ENCODE peak calls at places on chromosomes 1 and 21, in eight cellular contexts. One of them, this sample, is unnamed.

GRCh38 chr1:6777813-6778212 is 7.4 kb upstream of the CAMTA1 start:
- DNase-seq in foreskin fibroblast: no peak
- DNase-seq in CD4-positive, alpha-beta T cell: no peak
- DNase-seq in NCI-H1436: no peak
- DNase-seq in HFF-Myc: no peak
- DNase-seq in left colon: no peak
- DNase-seq in RWPE2: no peak
- DNase-seq in sciatic nerve: no peak
- DNase-seq in this sample: no peak

GRCh38 chr1:11245904-11246726 is 16.2 kb downstream of the MTOR start:
- DNase-seq in NCI-H1436: no peak
- DNase-seq in RWPE2: no peak
- DNase-seq in sciatic nerve: no peak
- DNase-seq in left colon: no peak
- DNase-seq in foreskin fibroblast: no peak
- DNase-seq in CD4-positive, alpha-beta T cell: no peak
- DNase-seq in HFF-Myc: no peak
- DNase-seq in this sample: no peak

GRCh38 chr1:205669341-205670142 is 10.8 kb downstream of the SLC45A3 start:
- DNase-seq in left colon: no peak
- DNase-seq in sciatic nerve: no peak
- DNase-seq in CD4-positive, alpha-beta T cell: no peak
- DNase-seq in foreskin fibroblast: no peak
- DNase-seq in HFF-Myc: no peak
- DNase-seq in RWPE2: no peak
- DNase-seq in NCI-H1436: no peak
- DNase-seq in this sample: no peak

GRCh38 chr1:111202707-111203623 is 2.5 kb upstream of the DENND2D start:
- DNase-seq in RWPE2: no peak
- DNase-seq in left colon: no peak
- DNase-seq in CD4-positive, alpha-beta T cell: no peak
- DNase-seq in sciatic nerve: no peak
- DNase-seq in HFF-Myc: no peak
- DNase-seq in NCI-H1436: no peak
- DNase-seq in foreskin fibroblast: no peak
- DNase-seq in this sample: no peak

GRCh38 chr1:236880209-236880608 is 85.1 kb downstream of the MTR start:
- DNase-seq in sciatic nerve: no peak
- DNase-seq in HFF-Myc: no peak
- DNase-seq in foreskin fibroblast: no peak
- DNase-seq in left colon: no peak
- DNase-seq in RWPE2: no peak
- DNase-seq in NCI-H1436: no peak
- DNase-seq in CD4-positive, alpha-beta T cell: no peak
- DNase-seq in this sample: no peak

GRCh38 chr1:230863449-230863848 is 4.9 kb downstream of the C1orf198 start:
- DNase-seq in CD4-positive, alpha-beta T cell: no peak
- DNase-seq in HFF-Myc: no peak
- DNase-seq in left colon: peak; percentile 25
- DNase-seq in RWPE2: no peak
- DNase-seq in sciatic nerve: no peak
- DNase-seq in NCI-H1436: no peak
- DNase-seq in foreskin fibroblast: no peak
- DNase-seq in this sample: no peak

GRCh38 chr1:243927401-243927800 is 77.4 kb upstream of the AKT3 start:
- DNase-seq in CD4-positive, alpha-beta T cell: no peak
- DNase-seq in left colon: no peak
- DNase-seq in RWPE2: no peak
- DNase-seq in foreskin fibroblast: no peak
- DNase-seq in sciatic nerve: no peak
- DNase-seq in NCI-H1436: no peak
- DNase-seq in HFF-Myc: no peak
- DNase-seq in this sample: no peak

GRCh38 chr1:183871142-183871541 is 66.2 kb downstream of the RGL1 start:
- DNase-seq in foreskin fibroblast: peak; percentile 72
- DNase-seq in left colon: no peak
- DNase-seq in RWPE2: no peak
- DNase-seq in CD4-positive, alpha-beta T cell: no peak
- DNase-seq in HFF-Myc: no peak
- DNase-seq in sciatic nerve: no peak
- DNase-seq in NCI-H1436: no peak
- DNase-seq in this sample: no peak

GRCh38 chr1:234326493-234327366 is 46.5 kb upstream of the COA6 start:
- DNase-seq in HFF-Myc: peak; percentile 32
- DNase-seq in RWPE2: no peak
- DNase-seq in CD4-positive, alpha-beta T cell: peak; percentile 53
- DNase-seq in NCI-H1436: peak; percentile 66
- DNase-seq in left colon: peak; percentile 57
- DNase-seq in sciatic nerve: peak; percentile 65
- DNase-seq in foreskin fibroblast: peak; percentile 76
- DNase-seq in this sample: peak; percentile 50

GRCh38 chr1:77605246-77606026 is 77.0 kb downstream of the ZZZ3 start:
- DNase-seq in CD4-positive, alpha-beta T cell: no peak
- DNase-seq in HFF-Myc: peak; percentile 22
- DNase-seq in NCI-H1436: no peak
- DNase-seq in sciatic nerve: peak; percentile 78
- DNase-seq in foreskin fibroblast: peak; percentile 40
- DNase-seq in RWPE2: no peak
- DNase-seq in left colon: peak; percentile 59
- DNase-seq in this sample: no peak

GRCh38 chr21:38805282-38806152 is at the start of gene ETS2:
- DNase-seq in left colon: peak; percentile 92
- DNase-seq in RWPE2: peak; percentile 88
- DNase-seq in HFF-Myc: peak; percentile 78
- DNase-seq in NCI-H1436: peak; percentile 86
- DNase-seq in sciatic nerve: peak; percentile 93
- DNase-seq in CD4-positive, alpha-beta T cell: peak; percentile 42
- DNase-seq in foreskin fibroblast: peak; percentile 95
- DNase-seq in this sample: peak; percentile 46

GRCh38 chr1:162166934-162167615 is 97.6 kb downstream of the NOS1AP start:
- DNase-seq in CD4-positive, alpha-beta T cell: no peak
- DNase-seq in sciatic nerve: no peak
- DNase-seq in left colon: no peak
- DNase-seq in NCI-H1436: peak; percentile 91
- DNase-seq in HFF-Myc: no peak
- DNase-seq in foreskin fibroblast: no peak
- DNase-seq in RWPE2: no peak
- DNase-seq in this sample: no peak

GRCh38 chr1:2014726-2015382 is 4.3 kb upstream of the GABRD start:
- DNase-seq in HFF-Myc: no peak
- DNase-seq in NCI-H1436: no peak
- DNase-seq in left colon: no peak
- DNase-seq in sciatic nerve: no peak
- DNase-seq in RWPE2: peak; percentile 56
- DNase-seq in foreskin fibroblast: no peak
- DNase-seq in CD4-positive, alpha-beta T cell: no peak
- DNase-seq in this sample: no peak

GRCh38 chr1:1079408-1080121 is 5.5 kb upstream of the RNF223 start:
- DNase-seq in CD4-positive, alpha-beta T cell: no peak
- DNase-seq in foreskin fibroblast: peak; percentile 91
- DNase-seq in RWPE2: peak; percentile 95
- DNase-seq in HFF-Myc: peak; percentile 61
- DNase-seq in left colon: peak; percentile 69
- DNase-seq in sciatic nerve: no peak
- DNase-seq in NCI-H1436: peak; percentile 19
- DNase-seq in this sample: no peak

GRCh38 chr1:9440763-9441194 is 98.5 kb upstream of the SLC25A33 start:
- DNase-seq in foreskin fibroblast: no peak
- DNase-seq in NCI-H1436: no peak
- DNase-seq in left colon: no peak
- DNase-seq in RWPE2: no peak
- DNase-seq in HFF-Myc: no peak
- DNase-seq in CD4-positive, alpha-beta T cell: no peak
- DNase-seq in sciatic nerve: no peak
- DNase-seq in this sample: no peak

GRCh38 chr1:38476111-38476783 is 383.3 kb downstream of the RRAGC start:
- DNase-seq in HFF-Myc: no peak
- DNase-seq in NCI-H1436: no peak
- DNase-seq in left colon: no peak
- DNase-seq in CD4-positive, alpha-beta T cell: no peak
- DNase-seq in sciatic nerve: no peak
- DNase-seq in foreskin fibroblast: no peak
- DNase-seq in RWPE2: no peak
- DNase-seq in this sample: no peak

GRCh38 chr1:11690669-11691301 is 725 bp upstream of the DRAXIN start:
- DNase-seq in RWPE2: no peak
- DNase-seq in foreskin fibroblast: peak; percentile 27
- DNase-seq in CD4-positive, alpha-beta T cell: no peak
- DNase-seq in HFF-Myc: no peak
- DNase-seq in left colon: no peak
- DNase-seq in sciatic nerve: no peak
- DNase-seq in NCI-H1436: no peak
- DNase-seq in this sample: no peak

GRCh38 chr1:37954316-37954971 is 7.6 kb upstream of the INPP5B start:
- DNase-seq in RWPE2: no peak
- DNase-seq in sciatic nerve: no peak
- DNase-seq in HFF-Myc: no peak
- DNase-seq in foreskin fibroblast: no peak
- DNase-seq in left colon: no peak
- DNase-seq in CD4-positive, alpha-beta T cell: no peak
- DNase-seq in NCI-H1436: peak; percentile 60
- DNase-seq in this sample: no peak

GRCh38 chr1:223230161-223230881 is 87.3 kb upstream of the TLR5 start:
- DNase-seq in NCI-H1436: no peak
- DNase-seq in foreskin fibroblast: peak; percentile 73
- DNase-seq in RWPE2: no peak
- DNase-seq in CD4-positive, alpha-beta T cell: no peak
- DNase-seq in left colon: no peak
- DNase-seq in sciatic nerve: no peak
- DNase-seq in HFF-Myc: no peak
- DNase-seq in this sample: no peak

GRCh38 chr1:1250828-1251284 is 4.3 kb upstream of the C1QTNF12 start:
- DNase-seq in left colon: no peak
- DNase-seq in sciatic nerve: no peak
- DNase-seq in HFF-Myc: peak; percentile 22
- DNase-seq in NCI-H1436: no peak
- DNase-seq in RWPE2: no peak
- DNase-seq in CD4-positive, alpha-beta T cell: peak; percentile 62
- DNase-seq in foreskin fibroblast: no peak
- DNase-seq in this sample: peak; percentile 67

GRCh38 chr1:56432561-56432971 is 146.8 kb downstream of the PLPP3 start:
- DNase-seq in sciatic nerve: no peak
- DNase-seq in HFF-Myc: no peak
- DNase-seq in left colon: no peak
- DNase-seq in CD4-positive, alpha-beta T cell: no peak
- DNase-seq in RWPE2: no peak
- DNase-seq in foreskin fibroblast: no peak
- DNase-seq in NCI-H1436: no peak
- DNase-seq in this sample: no peak